ENCODE peak calls at places on chromosomes 5 and 9, in eight cellular contexts. One of them, this sample, is unnamed.

GRCh38 chr9:18566125-18566524 is 92.2 kb downstream of the ADAMTSL1 start:
- DNase-seq in neuronal stem cell: no peak
- DNase-seq in MM.1S: no peak
- DNase-seq in Karpas-422: peak
- DNase-seq in fibroblast of lung: peak
- DNase-seq in IMR-90: peak
- DNase-seq in HCT116: no peak
- DNase-seq in neural progenitor cell: no peak
- DNase-seq in this sample: peak

GRCh38 chr5:11588803-11589202 is 315.4 kb downstream of the CTNND2 start:
- DNase-seq in neuronal stem cell: peak
- DNase-seq in MM.1S: no peak
- DNase-seq in Karpas-422: no peak
- DNase-seq in fibroblast of lung: peak
- DNase-seq in IMR-90: no peak
- DNase-seq in HCT116: no peak
- DNase-seq in neural progenitor cell: peak
- DNase-seq in this sample: no peak

GRCh38 chr5:1430121-1430795 is 15.0 kb downstream of the SLC6A3 start:
- DNase-seq in neuronal stem cell: no peak
- DNase-seq in MM.1S: no peak
- DNase-seq in Karpas-422: no peak
- DNase-seq in fibroblast of lung: no peak
- DNase-seq in IMR-90: no peak
- DNase-seq in HCT116: no peak
- DNase-seq in neural progenitor cell: no peak
- DNase-seq in this sample: no peak

GRCh38 chr5:76401801-76402250 is 1.3 kb upstream of the IQGAP2 start:
- DNase-seq in neuronal stem cell: no peak
- DNase-seq in MM.1S: peak
- DNase-seq in Karpas-422: peak
- DNase-seq in fibroblast of lung: no peak
- DNase-seq in IMR-90: no peak
- DNase-seq in HCT116: no peak
- DNase-seq in neural progenitor cell: no peak
- DNase-seq in this sample: no peak

GRCh38 chr5:115873392-115873791 is 31.7 kb downstream of the AP3S1 start:
- DNase-seq in neuronal stem cell: no peak
- DNase-seq in MM.1S: no peak
- DNase-seq in Karpas-422: no peak
- DNase-seq in fibroblast of lung: peak
- DNase-seq in IMR-90: peak
- DNase-seq in HCT116: no peak
- DNase-seq in neural progenitor cell: no peak
- DNase-seq in this sample: peak

GRCh38 chr5:7869474-7870136 is 657 bp downstream of the MTRR start:
- DNase-seq in neuronal stem cell: no peak
- DNase-seq in MM.1S: peak
- DNase-seq in Karpas-422: peak
- DNase-seq in fibroblast of lung: no peak
- DNase-seq in IMR-90: no peak
- DNase-seq in HCT116: no peak
- DNase-seq in neural progenitor cell: peak
- DNase-seq in this sample: peak

GRCh38 chr9:131500939-131501541 is 1.7 kb upstream of the POMT1 start:
- DNase-seq in neuronal stem cell: no peak
- DNase-seq in MM.1S: peak
- DNase-seq in Karpas-422: no peak
- DNase-seq in fibroblast of lung: peak
- DNase-seq in IMR-90: peak
- DNase-seq in HCT116: no peak
- DNase-seq in neural progenitor cell: no peak
- DNase-seq in this sample: peak

GRCh38 chr9:122923947-122924346 is 7.4 kb downstream of the ZBTB26 start:
- DNase-seq in neuronal stem cell: no peak
- DNase-seq in MM.1S: no peak
- DNase-seq in Karpas-422: peak
- DNase-seq in fibroblast of lung: no peak
- DNase-seq in IMR-90: no peak
- DNase-seq in HCT116: no peak
- DNase-seq in neural progenitor cell: no peak
- DNase-seq in this sample: no peak

GRCh38 chr9:112032009-112032408 is 135.4 kb downstream of the UGCG start:
- DNase-seq in neuronal stem cell: no peak
- DNase-seq in MM.1S: peak
- DNase-seq in Karpas-422: no peak
- DNase-seq in fibroblast of lung: no peak
- DNase-seq in IMR-90: no peak
- DNase-seq in HCT116: no peak
- DNase-seq in neural progenitor cell: no peak
- DNase-seq in this sample: no peak

GRCh38 chr9:91900057-91900816 is 49.8 kb downstream of the ROR2 start:
- DNase-seq in neuronal stem cell: no peak
- DNase-seq in MM.1S: no peak
- DNase-seq in Karpas-422: no peak
- DNase-seq in fibroblast of lung: no peak
- DNase-seq in IMR-90: no peak
- DNase-seq in HCT116: no peak
- DNase-seq in neural progenitor cell: peak
- DNase-seq in this sample: no peak

GRCh38 chr5:176646049-176646706 is 1.1 kb upstream of the TSPAN17 start:
- DNase-seq in neuronal stem cell: no peak
- DNase-seq in MM.1S: no peak
- DNase-seq in Karpas-422: no peak
- DNase-seq in fibroblast of lung: no peak
- DNase-seq in IMR-90: no peak
- DNase-seq in HCT116: no peak
- DNase-seq in neural progenitor cell: no peak
- DNase-seq in this sample: no peak

GRCh38 chr5:109121225-109121624 is 288.5 kb downstream of the PJA2 start:
- DNase-seq in neuronal stem cell: no peak
- DNase-seq in MM.1S: no peak
- DNase-seq in Karpas-422: no peak
- DNase-seq in fibroblast of lung: no peak
- DNase-seq in IMR-90: no peak
- DNase-seq in HCT116: no peak
- DNase-seq in neural progenitor cell: no peak
- DNase-seq in this sample: no peak

GRCh38 chr5:179914032-179914755 is 6.5 kb upstream of the TBC1D9B start:
- DNase-seq in neuronal stem cell: no peak
- DNase-seq in MM.1S: no peak
- DNase-seq in Karpas-422: no peak
- DNase-seq in fibroblast of lung: peak
- DNase-seq in IMR-90: peak
- DNase-seq in HCT116: no peak
- DNase-seq in neural progenitor cell: no peak
- DNase-seq in this sample: peak

GRCh38 chr5:179915406-179915935 is 7.8 kb upstream of the TBC1D9B start:
- DNase-seq in neuronal stem cell: no peak
- DNase-seq in MM.1S: no peak
- DNase-seq in Karpas-422: no peak
- DNase-seq in fibroblast of lung: no peak
- DNase-seq in IMR-90: no peak
- DNase-seq in HCT116: no peak
- DNase-seq in neural progenitor cell: no peak
- DNase-seq in this sample: no peak

GRCh38 chr5:179913461-179913860 is 5.8 kb upstream of the TBC1D9B start:
- DNase-seq in neuronal stem cell: no peak
- DNase-seq in MM.1S: no peak
- DNase-seq in Karpas-422: no peak
- DNase-seq in fibroblast of lung: no peak
- DNase-seq in IMR-90: no peak
- DNase-seq in HCT116: no peak
- DNase-seq in neural progenitor cell: no peak
- DNase-seq in this sample: no peak

GRCh38 chr5:179912386-179912785 is 4.7 kb upstream of the TBC1D9B start:
- DNase-seq in neuronal stem cell: no peak
- DNase-seq in MM.1S: no peak
- DNase-seq in Karpas-422: no peak
- DNase-seq in fibroblast of lung: no peak
- DNase-seq in IMR-90: no peak
- DNase-seq in HCT116: no peak
- DNase-seq in neural progenitor cell: no peak
- DNase-seq in this sample: no peak

DNA sequence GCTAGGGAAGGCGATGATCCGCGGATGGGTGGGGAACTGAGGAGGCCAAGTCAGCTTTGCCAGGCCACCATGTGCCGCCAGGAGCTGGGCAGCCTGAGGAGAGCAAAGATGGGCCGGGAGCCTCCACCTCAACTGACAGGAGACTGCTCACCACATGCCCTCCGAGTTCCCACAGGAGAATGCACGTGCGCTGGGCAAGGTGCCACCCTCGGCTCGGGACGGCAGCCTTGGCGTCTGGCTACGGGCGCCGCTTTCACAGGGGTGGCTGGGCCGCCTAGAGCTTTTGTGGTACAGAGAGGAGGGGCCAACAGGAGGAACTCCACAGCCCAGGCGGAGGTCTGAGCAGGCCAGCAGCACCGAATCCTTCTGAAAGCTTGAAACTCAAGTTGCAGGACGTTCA is 5.3 kb upstream of the TBC1D9B start:
- DNase-seq in neuronal stem cell: no peak
- DNase-seq in MM.1S: no peak
- DNase-seq in Karpas-422: no peak
- DNase-seq in fibroblast of lung: no peak
- DNase-seq in IMR-90: no peak
- DNase-seq in HCT116: no peak
- DNase-seq in neural progenitor cell: no peak
- DNase-seq in this sample: no peak
- H3K9ac ChIP-seq in neuronal stem cell: peak
- H3K9ac ChIP-seq in MM.1S: no peak
- H3K9ac ChIP-seq in Karpas-422: no peak
- H3K9ac ChIP-seq in fibroblast of lung: no peak
- H3K9ac ChIP-seq in IMR-90: no peak
- H3K9ac ChIP-seq in HCT116: no peak
- H3K9ac ChIP-seq in neural progenitor cell: no peak
- H3K9ac ChIP-seq in this sample: no peak

GRCh38 chr9:71895955-71896354 is 15.0 kb downstream of the ABHD17B start:
- DNase-seq in neuronal stem cell: no peak
- DNase-seq in MM.1S: no peak
- DNase-seq in Karpas-422: no peak
- DNase-seq in fibroblast of lung: peak
- DNase-seq in IMR-90: no peak
- DNase-seq in HCT116: no peak
- DNase-seq in neural progenitor cell: no peak
- DNase-seq in this sample: no peak
- H3K9ac ChIP-seq in neuronal stem cell: no peak
- H3K9ac ChIP-seq in MM.1S: no peak
- H3K9ac ChIP-seq in Karpas-422: no peak
- H3K9ac ChIP-seq in fibroblast of lung: no peak
- H3K9ac ChIP-seq in IMR-90: no peak
- H3K9ac ChIP-seq in HCT116: no peak
- H3K9ac ChIP-seq in neural progenitor cell: no peak
- H3K9ac ChIP-seq in this sample: no peak

DNA sequence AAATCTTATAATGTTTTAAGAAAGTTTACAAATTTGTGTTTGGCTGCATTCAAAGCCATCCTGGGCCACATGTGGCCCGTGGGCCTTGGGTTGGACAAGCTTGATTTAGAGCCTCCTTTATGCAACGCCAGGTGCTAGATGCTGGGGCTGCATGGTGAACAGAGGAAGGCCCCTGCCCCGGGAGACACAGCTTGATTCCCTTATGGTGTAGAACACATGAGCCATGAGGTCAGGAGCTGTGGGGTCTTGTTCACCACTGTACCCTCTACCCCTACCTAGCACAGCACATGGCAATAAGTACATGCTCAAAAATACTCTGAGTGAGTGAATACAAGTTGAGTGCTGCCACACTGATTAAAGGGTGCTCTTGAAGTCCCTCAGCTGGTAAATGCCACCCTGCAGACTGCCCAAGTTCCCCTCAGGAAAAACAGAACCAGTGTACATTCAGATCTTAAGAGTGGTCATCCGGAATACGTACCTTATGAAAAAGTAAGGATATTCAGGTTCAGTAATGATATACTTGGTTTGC is 71.9 kb downstream of the ARRDC3 start:
- DNase-seq in neuronal stem cell: no peak
- DNase-seq in MM.1S: no peak
- DNase-seq in Karpas-422: no peak
- DNase-seq in fibroblast of lung: no peak
- DNase-seq in IMR-90: no peak
- DNase-seq in HCT116: no peak
- DNase-seq in neural progenitor cell: no peak
- DNase-seq in this sample: no peak
- H3K9ac ChIP-seq in neuronal stem cell: no peak
- H3K9ac ChIP-seq in MM.1S: peak
- H3K9ac ChIP-seq in Karpas-422: no peak
- H3K9ac ChIP-seq in fibroblast of lung: no peak
- H3K9ac ChIP-seq in IMR-90: peak
- H3K9ac ChIP-seq in HCT116: peak
- H3K9ac ChIP-seq in neural progenitor cell: no peak
- H3K9ac ChIP-seq in this sample: peak

GRCh38 chr5:106093149-106093548 is 1577.6 kb downstream of the EFNA5 start:
- DNase-seq in neuronal stem cell: no peak
- DNase-seq in MM.1S: no peak
- DNase-seq in Karpas-422: no peak
- DNase-seq in fibroblast of lung: no peak
- DNase-seq in IMR-90: no peak
- DNase-seq in HCT116: no peak
- DNase-seq in neural progenitor cell: no peak
- DNase-seq in this sample: peak

GRCh38 chr5:106094836-106095235 is 1575.9 kb downstream of the EFNA5 start:
- DNase-seq in neuronal stem cell: no peak
- DNase-seq in MM.1S: no peak
- DNase-seq in Karpas-422: no peak
- DNase-seq in fibroblast of lung: no peak
- DNase-seq in IMR-90: peak
- DNase-seq in HCT116: no peak
- DNase-seq in neural progenitor cell: no peak
- DNase-seq in this sample: no peak

GRCh38 chr5:106097308-106097707 is 1573.4 kb downstream of the EFNA5 start:
- DNase-seq in neuronal stem cell: no peak
- DNase-seq in MM.1S: no peak
- DNase-seq in Karpas-422: no peak
- DNase-seq in fibroblast of lung: peak
- DNase-seq in IMR-90: peak
- DNase-seq in HCT116: no peak
- DNase-seq in neural progenitor cell: no peak
- DNase-seq in this sample: no peak

GRCh38 chr5:106092455-106092854 is 1578.3 kb downstream of the EFNA5 start:
- DNase-seq in neuronal stem cell: no peak
- DNase-seq in MM.1S: no peak
- DNase-seq in Karpas-422: no peak
- DNase-seq in fibroblast of lung: peak
- DNase-seq in IMR-90: no peak
- DNase-seq in HCT116: no peak
- DNase-seq in neural progenitor cell: no peak
- DNase-seq in this sample: no peak

DNA sequence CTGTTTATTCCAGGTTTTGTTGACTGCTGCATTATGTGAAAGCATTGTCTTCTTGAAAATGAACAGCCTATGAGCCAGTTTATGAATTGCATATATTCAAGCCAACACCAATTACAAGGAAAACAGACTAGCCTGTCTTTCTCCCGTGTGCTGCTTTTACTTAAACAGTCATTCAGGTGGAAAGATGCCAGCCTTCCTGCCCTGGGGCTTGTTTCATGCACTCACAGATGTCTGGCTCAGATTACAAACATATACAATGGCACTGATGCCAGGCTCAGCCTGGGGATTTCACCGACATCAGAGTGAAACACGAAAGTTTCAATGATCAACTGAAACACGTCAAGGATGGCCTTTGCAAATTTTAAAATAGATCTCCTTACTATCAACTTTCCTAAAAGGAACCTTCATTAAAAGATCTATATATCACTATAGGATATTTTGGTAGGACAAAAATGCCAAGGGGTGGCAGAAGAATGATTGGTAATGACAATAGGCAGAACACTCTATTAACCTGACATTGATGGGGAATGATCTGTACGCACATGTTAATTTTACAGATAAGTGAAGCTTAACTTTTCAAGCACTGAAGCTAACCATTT is 1576.5 kb downstream of the EFNA5 start:
- DNase-seq in neuronal stem cell: no peak
- DNase-seq in MM.1S: peak
- DNase-seq in Karpas-422: no peak
- DNase-seq in fibroblast of lung: peak
- DNase-seq in IMR-90: peak
- DNase-seq in HCT116: no peak
- DNase-seq in neural progenitor cell: no peak
- DNase-seq in this sample: peak
- H3K9ac ChIP-seq in neuronal stem cell: no peak
- H3K9ac ChIP-seq in MM.1S: no peak
- H3K9ac ChIP-seq in Karpas-422: no peak
- H3K9ac ChIP-seq in fibroblast of lung: no peak
- H3K9ac ChIP-seq in IMR-90: no peak
- H3K9ac ChIP-seq in HCT116: no peak
- H3K9ac ChIP-seq in neural progenitor cell: no peak
- H3K9ac ChIP-seq in this sample: no peak

This sample was measured in mammary epithelial cell.